ENCODE peak calls at places on chromosomes 6 and 20, in eight cellular contexts. One of them, this sample, is unnamed.

GRCh38 chr20:62928246-62928939 is 2.1 kb upstream of the DIDO1 start:
- DNase-seq in heart right ventricle: no peak
- DNase-seq in H1: no peak
- DNase-seq in IMR-90: no peak
- DNase-seq in H9: peak
- DNase-seq in transverse colon: peak
- DNase-seq in fibroblast of lung: no peak
- DNase-seq in activated CD8-positive, alpha-beta T cell treated with anti-CD3 and anti-CD28 coated beads for 36 hours: no peak
- DNase-seq in this sample: no peak

GRCh38 chr6:36676142-36677058 is 2.1 kb upstream of the CDKN1A start:
- DNase-seq in heart right ventricle: no peak
- DNase-seq in H1: no peak
- DNase-seq in IMR-90: peak
- DNase-seq in H9: peak
- DNase-seq in transverse colon: no peak
- DNase-seq in fibroblast of lung: peak
- DNase-seq in activated CD8-positive, alpha-beta T cell treated with anti-CD3 and anti-CD28 coated beads for 36 hours: no peak
- DNase-seq in this sample: no peak

GRCh38 chr20:53413188-53413631 is 180.4 kb downstream of the ZNF217 start:
- DNase-seq in heart right ventricle: peak
- DNase-seq in H1: peak
- DNase-seq in IMR-90: no peak
- DNase-seq in H9: peak
- DNase-seq in transverse colon: peak
- DNase-seq in fibroblast of lung: no peak
- DNase-seq in activated CD8-positive, alpha-beta T cell treated with anti-CD3 and anti-CD28 coated beads for 36 hours: peak
- DNase-seq in this sample: no peak

GRCh38 chr6:99119109-99120031 is 171.6 kb upstream of the FBXL4 start:
- DNase-seq in heart right ventricle: no peak
- DNase-seq in H1: no peak
- DNase-seq in IMR-90: peak
- DNase-seq in H9: peak
- DNase-seq in transverse colon: no peak
- DNase-seq in fibroblast of lung: peak
- DNase-seq in activated CD8-positive, alpha-beta T cell treated with anti-CD3 and anti-CD28 coated beads for 36 hours: peak
- DNase-seq in this sample: peak

GRCh38 chr6:17012421-17013225 is 89.2 kb upstream of the STMND1 start:
- DNase-seq in heart right ventricle: no peak
- DNase-seq in H1: no peak
- DNase-seq in IMR-90: peak
- DNase-seq in H9: peak
- DNase-seq in transverse colon: peak
- DNase-seq in fibroblast of lung: peak
- DNase-seq in activated CD8-positive, alpha-beta T cell treated with anti-CD3 and anti-CD28 coated beads for 36 hours: no peak
- DNase-seq in this sample: peak

GRCh38 chr6:14458669-14459266 is 341.2 kb downstream of the CD83 start:
- DNase-seq in heart right ventricle: no peak
- DNase-seq in H1: no peak
- DNase-seq in IMR-90: peak
- DNase-seq in H9: no peak
- DNase-seq in transverse colon: no peak
- DNase-seq in fibroblast of lung: peak
- DNase-seq in activated CD8-positive, alpha-beta T cell treated with anti-CD3 and anti-CD28 coated beads for 36 hours: no peak
- DNase-seq in this sample: peak

GRCh38 chr6:131213501-131213990 is 78.3 kb downstream of the AKAP7 start:
- DNase-seq in heart right ventricle: no peak
- DNase-seq in H1: no peak
- DNase-seq in IMR-90: peak
- DNase-seq in H9: no peak
- DNase-seq in transverse colon: no peak
- DNase-seq in fibroblast of lung: peak
- DNase-seq in activated CD8-positive, alpha-beta T cell treated with anti-CD3 and anti-CD28 coated beads for 36 hours: no peak
- DNase-seq in this sample: no peak

GRCh38 chr6:7153807-7154206 is 46.0 kb downstream of the RREB1 start:
- DNase-seq in heart right ventricle: no peak
- DNase-seq in H1: peak
- DNase-seq in IMR-90: no peak
- DNase-seq in H9: no peak
- DNase-seq in transverse colon: no peak
- DNase-seq in fibroblast of lung: no peak
- DNase-seq in activated CD8-positive, alpha-beta T cell treated with anti-CD3 and anti-CD28 coated beads for 36 hours: peak
- DNase-seq in this sample: no peak

GRCh38 chr6:80547827-80548226 is 441.4 kb downstream of the BCKDHB start:
- DNase-seq in heart right ventricle: no peak
- DNase-seq in H1: no peak
- DNase-seq in IMR-90: peak
- DNase-seq in H9: no peak
- DNase-seq in transverse colon: no peak
- DNase-seq in fibroblast of lung: peak
- DNase-seq in activated CD8-positive, alpha-beta T cell treated with anti-CD3 and anti-CD28 coated beads for 36 hours: no peak
- DNase-seq in this sample: peak

GRCh38 chr6:107290491-107290890 is 168.9 kb downstream of the PDSS2 start:
- DNase-seq in heart right ventricle: no peak
- DNase-seq in H1: no peak
- DNase-seq in IMR-90: no peak
- DNase-seq in H9: no peak
- DNase-seq in transverse colon: no peak
- DNase-seq in fibroblast of lung: no peak
- DNase-seq in activated CD8-positive, alpha-beta T cell treated with anti-CD3 and anti-CD28 coated beads for 36 hours: no peak
- DNase-seq in this sample: no peak

GRCh38 chr6:113414511-113414910 is 442.6 kb upstream of the MARCKS start:
- DNase-seq in heart right ventricle: no peak
- DNase-seq in H1: no peak
- DNase-seq in IMR-90: peak
- DNase-seq in H9: no peak
- DNase-seq in transverse colon: peak
- DNase-seq in fibroblast of lung: peak
- DNase-seq in activated CD8-positive, alpha-beta T cell treated with anti-CD3 and anti-CD28 coated beads for 36 hours: no peak
- DNase-seq in this sample: peak

GRCh38 chr20:23227274-23227673 is 123.3 kb upstream of the NXT1 start:
- DNase-seq in heart right ventricle: no peak
- DNase-seq in H1: peak
- DNase-seq in IMR-90: no peak
- DNase-seq in H9: no peak
- DNase-seq in transverse colon: no peak
- DNase-seq in fibroblast of lung: no peak
- DNase-seq in activated CD8-positive, alpha-beta T cell treated with anti-CD3 and anti-CD28 coated beads for 36 hours: no peak
- DNase-seq in this sample: no peak

GRCh38 chr6:148501178-148501590 is 158.5 kb downstream of the SASH1 start:
- DNase-seq in heart right ventricle: no peak
- DNase-seq in H1: no peak
- DNase-seq in IMR-90: peak
- DNase-seq in H9: no peak
- DNase-seq in transverse colon: peak
- DNase-seq in fibroblast of lung: peak
- DNase-seq in activated CD8-positive, alpha-beta T cell treated with anti-CD3 and anti-CD28 coated beads for 36 hours: no peak
- DNase-seq in this sample: peak

DNA sequence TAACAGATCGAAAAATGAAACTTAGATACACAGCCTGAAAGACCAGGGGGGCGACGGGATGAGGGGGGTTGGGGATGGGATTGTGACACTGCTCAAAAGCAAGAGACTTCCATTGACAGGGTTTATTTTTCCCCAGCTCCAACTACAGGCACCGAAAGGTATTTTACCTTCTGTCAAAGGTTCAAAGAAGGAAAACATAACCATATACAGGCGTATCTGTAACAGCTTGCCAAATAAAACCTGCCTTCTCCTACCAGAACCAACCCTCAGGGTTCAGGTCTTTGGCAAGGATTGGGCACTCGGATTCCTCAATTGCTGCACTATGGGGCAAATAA is 1.3 kb downstream of the EPHA7 start:
- DNase-seq in heart right ventricle: no peak
- DNase-seq in H1: no peak
- DNase-seq in IMR-90: no peak
- DNase-seq in H9: no peak
- DNase-seq in transverse colon: no peak
- DNase-seq in fibroblast of lung: no peak
- DNase-seq in activated CD8-positive, alpha-beta T cell treated with anti-CD3 and anti-CD28 coated beads for 36 hours: no peak
- DNase-seq in this sample: no peak
- TF ChIP-seq CTCF in heart right ventricle: no peak
- TF ChIP-seq CTCF in H1: no peak
- TF ChIP-seq CTCF in IMR-90: no peak
- TF ChIP-seq CTCF in H9: no peak
- TF ChIP-seq CTCF in transverse colon: no peak
- TF ChIP-seq CTCF in fibroblast of lung: no peak
- TF ChIP-seq CTCF in activated CD8-positive, alpha-beta T cell treated with anti-CD3 and anti-CD28 coated beads for 36 hours: no peak
- TF ChIP-seq CTCF in this sample: no peak

GRCh38 chr20:1557605-1558004 is at the start of gene SIRPD:
- DNase-seq in heart right ventricle: no peak
- DNase-seq in H1: no peak
- DNase-seq in IMR-90: no peak
- DNase-seq in H9: no peak
- DNase-seq in transverse colon: no peak
- DNase-seq in fibroblast of lung: no peak
- DNase-seq in activated CD8-positive, alpha-beta T cell treated with anti-CD3 and anti-CD28 coated beads for 36 hours: no peak
- DNase-seq in this sample: no peak

GRCh38 chr20:1561350-1561749 is 3.8 kb upstream of the SIRPD start:
- DNase-seq in heart right ventricle: no peak
- DNase-seq in H1: no peak
- DNase-seq in IMR-90: no peak
- DNase-seq in H9: no peak
- DNase-seq in transverse colon: no peak
- DNase-seq in fibroblast of lung: no peak
- DNase-seq in activated CD8-positive, alpha-beta T cell treated with anti-CD3 and anti-CD28 coated beads for 36 hours: no peak
- DNase-seq in this sample: no peak

DNA sequence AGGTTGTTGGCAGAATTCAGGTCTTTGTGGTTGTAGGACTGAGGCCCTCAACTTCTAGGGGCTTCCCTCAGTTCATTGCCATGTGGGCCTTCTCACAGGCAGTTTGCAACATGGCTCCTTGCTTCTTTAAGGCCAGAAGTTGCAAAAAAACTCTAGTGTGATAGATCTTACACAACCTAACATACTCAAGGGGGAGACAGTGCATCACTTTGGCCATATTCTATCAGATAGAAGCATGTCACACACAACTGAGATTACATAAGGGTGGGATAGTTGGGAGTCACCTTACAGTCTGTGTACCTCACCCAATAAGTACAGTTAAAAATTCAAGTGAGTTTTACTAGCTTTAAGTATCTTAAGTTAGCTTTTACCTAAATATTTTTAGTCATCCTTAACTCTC is 1.6 kb downstream of the SIRPD start:
- DNase-seq in heart right ventricle: no peak
- DNase-seq in H1: no peak
- DNase-seq in IMR-90: no peak
- DNase-seq in H9: no peak
- DNase-seq in transverse colon: no peak
- DNase-seq in fibroblast of lung: no peak
- DNase-seq in activated CD8-positive, alpha-beta T cell treated with anti-CD3 and anti-CD28 coated beads for 36 hours: no peak
- DNase-seq in this sample: no peak
- TF ChIP-seq CTCF in heart right ventricle: no peak
- TF ChIP-seq CTCF in H1: no peak
- TF ChIP-seq CTCF in IMR-90: no peak
- TF ChIP-seq CTCF in H9: no peak
- TF ChIP-seq CTCF in transverse colon: no peak
- TF ChIP-seq CTCF in fibroblast of lung: no peak
- TF ChIP-seq CTCF in activated CD8-positive, alpha-beta T cell treated with anti-CD3 and anti-CD28 coated beads for 36 hours: peak
- TF ChIP-seq CTCF in this sample: no peak

DNA sequence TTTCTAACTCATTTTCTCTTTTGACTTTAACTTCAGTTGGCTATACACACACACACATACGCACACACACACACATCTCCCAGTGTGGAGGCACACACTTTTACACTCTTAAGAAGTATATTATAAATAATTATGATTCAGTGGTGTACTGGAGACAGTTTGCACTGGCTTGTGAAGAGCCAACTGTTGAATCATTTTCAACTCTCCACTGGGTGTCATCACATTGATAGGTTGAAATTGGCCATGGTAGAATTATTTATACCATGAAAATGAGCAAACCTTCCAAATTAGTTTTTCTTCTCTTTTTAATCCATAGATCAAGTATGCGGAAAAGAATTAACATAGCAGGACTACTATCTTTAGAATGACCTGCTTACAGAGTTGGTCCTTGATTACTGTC is 407.1 kb downstream of the BMP2 start:
- DNase-seq in heart right ventricle: no peak
- DNase-seq in H1: no peak
- DNase-seq in IMR-90: no peak
- DNase-seq in H9: no peak
- DNase-seq in transverse colon: no peak
- DNase-seq in fibroblast of lung: no peak
- DNase-seq in activated CD8-positive, alpha-beta T cell treated with anti-CD3 and anti-CD28 coated beads for 36 hours: no peak
- DNase-seq in this sample: no peak
- TF ChIP-seq CTCF in heart right ventricle: no peak
- TF ChIP-seq CTCF in H1: no peak
- TF ChIP-seq CTCF in IMR-90: no peak
- TF ChIP-seq CTCF in H9: no peak
- TF ChIP-seq CTCF in transverse colon: no peak
- TF ChIP-seq CTCF in fibroblast of lung: no peak
- TF ChIP-seq CTCF in activated CD8-positive, alpha-beta T cell treated with anti-CD3 and anti-CD28 coated beads for 36 hours: no peak
- TF ChIP-seq CTCF in this sample: no peak

GRCh38 chr6:151241853-151242252 is 2.1 kb downstream of the AKAP12 start:
- DNase-seq in heart right ventricle: no peak
- DNase-seq in H1: no peak
- DNase-seq in IMR-90: no peak
- DNase-seq in H9: no peak
- DNase-seq in transverse colon: no peak
- DNase-seq in fibroblast of lung: no peak
- DNase-seq in activated CD8-positive, alpha-beta T cell treated with anti-CD3 and anti-CD28 coated beads for 36 hours: no peak
- DNase-seq in this sample: no peak

GRCh38 chr6:151239603-151240035 is at the start of gene AKAP12:
- DNase-seq in heart right ventricle: peak
- DNase-seq in H1: peak
- DNase-seq in IMR-90: peak
- DNase-seq in H9: peak
- DNase-seq in transverse colon: peak
- DNase-seq in fibroblast of lung: peak
- DNase-seq in activated CD8-positive, alpha-beta T cell treated with anti-CD3 and anti-CD28 coated beads for 36 hours: peak
- DNase-seq in this sample: no peak

GRCh38 chr6:151240861-151241642 is 1.3 kb downstream of the AKAP12 start:
- DNase-seq in heart right ventricle: peak
- DNase-seq in H1: peak
- DNase-seq in IMR-90: peak
- DNase-seq in H9: peak
- DNase-seq in transverse colon: peak
- DNase-seq in fibroblast of lung: peak
- DNase-seq in activated CD8-positive, alpha-beta T cell treated with anti-CD3 and anti-CD28 coated beads for 36 hours: peak
- DNase-seq in this sample: peak

GRCh38 chr6:151242420-151242841 is 2.7 kb downstream of the AKAP12 start:
- DNase-seq in heart right ventricle: no peak
- DNase-seq in H1: no peak
- DNase-seq in IMR-90: no peak
- DNase-seq in H9: no peak
- DNase-seq in transverse colon: no peak
- DNase-seq in fibroblast of lung: peak
- DNase-seq in activated CD8-positive, alpha-beta T cell treated with anti-CD3 and anti-CD28 coated beads for 36 hours: no peak
- DNase-seq in this sample: no peak

GRCh38 chr6:151240036-151240685 is 394 bp downstream of the AKAP12 start:
- DNase-seq in heart right ventricle: peak
- DNase-seq in H1: peak
- DNase-seq in IMR-90: peak
- DNase-seq in H9: peak
- DNase-seq in transverse colon: peak
- DNase-seq in fibroblast of lung: peak
- DNase-seq in activated CD8-positive, alpha-beta T cell treated with anti-CD3 and anti-CD28 coated beads for 36 hours: peak
- DNase-seq in this sample: peak
- TF ChIP-seq CTCF in heart right ventricle: no peak
- TF ChIP-seq CTCF in H1: no peak
- TF ChIP-seq CTCF in IMR-90: no peak
- TF ChIP-seq CTCF in H9: peak
- TF ChIP-seq CTCF in transverse colon: no peak
- TF ChIP-seq CTCF in fibroblast of lung: no peak
- TF ChIP-seq CTCF in activated CD8-positive, alpha-beta T cell treated with anti-CD3 and anti-CD28 coated beads for 36 hours: no peak
- TF ChIP-seq CTCF in this sample: no peak